ENCODE peak calls at places on chromosomes 11 and 22, in eight cellular contexts. M, U, P, V, L, E, G and F are unnamed samples.

GRCh38 chr11:95503047-95503446 is 272.0 kb upstream of the SESN3 start:
- DNase-seq in P (no peak), G (peak), L (no peak), E (peak), V (no peak), M (no peak), U (no peak), F (peak)

GRCh38 chr11:134340354-134340964 is 8.7 kb downstream of the GLB1L2 start:
- DNase-seq in L (no peak), M (no peak), P (no peak), G (no peak), V (no peak), E (no peak), U (no peak), F (no peak)

GRCh38 chr11:123494195-123495050 is 64.4 kb downstream of the GRAMD1B start:
- DNase-seq in U (no peak), V (no peak), G (peak), L (peak), P (no peak), M (no peak), E (peak), F (peak)

GRCh38 chr11:94998285-94998684 is 24.8 kb downstream of the KDM4D start:
- DNase-seq in P (no peak), E (no peak), M (no peak), U (no peak), L (no peak), V (no peak), G (no peak), F (no peak)

GRCh38 chr11:20066013-20066782 is 94.1 kb downstream of the DBX1 start:
- DNase-seq in G (no peak), V (no peak), L (no peak), U (no peak), P (no peak), M (no peak), E (no peak), F (no peak)

GRCh38 chr11:64353101-64353738 is 5.7 kb upstream of the RPS6KA4 start:
- DNase-seq in V (no peak), L (no peak), E (no peak), M (peak), P (no peak), G (no peak), U (no peak), F (no peak)

GRCh38 chr11:43541993-43542392 is 138.5 kb upstream of the HSD17B12 start:
- DNase-seq in P (no peak), U (no peak), V (peak), G (no peak), E (no peak), M (no peak), L (no peak), F (no peak)

GRCh38 chr11:5809122-5809519 is 397 bp downstream of the OR52N2 start:
- DNase-seq in G (no peak), L (no peak), U (no peak), V (no peak), P (no peak), E (peak), M (no peak), F (no peak)

GRCh38 chr11:103091441-103091809 is 535 bp downstream of the DCUN1D5 start:
- DNase-seq in P (peak), E (peak), V (peak), U (peak), L (peak), G (peak), M (peak), F (peak)

GRCh38 chr22:29842740-29843139 is 4.7 kb upstream of the ASCC2 start:
- DNase-seq in V (peak), M (no peak), L (no peak), G (peak), U (no peak), P (no peak), E (peak), F (peak)

GRCh38 chr11:1483445-1483961 is 3.1 kb downstream of the MOB2 start:
- DNase-seq in L (no peak), G (no peak), V (no peak), P (no peak), M (peak), E (no peak), U (no peak), F (no peak)

GRCh38 chr11:102464859-102465500 is 12.4 kb upstream of the TMEM123 start:
- DNase-seq in M (no peak), L (no peak), P (no peak), V (no peak), U (no peak), G (no peak), E (no peak), F (no peak)

GRCh38 chr22:38230108-38230825 is 28.5 kb downstream of the MAFF start:
- DNase-seq in E (peak), V (peak), G (no peak), L (peak), U (no peak), M (peak), P (peak), F (no peak)

GRCh38 chr11:93689166-93689734 is 27.8 kb downstream of the CEP295 start:
- DNase-seq in V (no peak), U (no peak), G (no peak), M (no peak), L (no peak), E (no peak), P (no peak), F (no peak)

GRCh38 chr22:44865193-44866057 is 113.0 kb downstream of the ARHGAP8 start:
- DNase-seq in L (no peak), U (no peak), V (no peak), M (no peak), P (no peak), E (no peak), G (no peak), F (no peak)

GRCh38 chr22:45497268-45497667 is 5.4 kb upstream of the FBLN1 start:
- DNase-seq in U (no peak), G (no peak), M (no peak), V (no peak), E (peak), L (no peak), P (no peak), F (no peak)

GRCh38 chr22:21028277-21029251 is 3.8 kb downstream of the SLC7A4 start:
- DNase-seq in M (no peak), P (no peak), U (no peak), V (no peak), E (no peak), G (no peak), L (no peak), F (no peak)

GRCh38 chr11:13949876-13950275 is 12.6 kb upstream of the SPON1 start:
- DNase-seq in V (no peak), L (no peak), G (peak), E (no peak), U (no peak), M (no peak), P (no peak), F (no peak)

GRCh38 chr11:47971501-47971900 is 8.9 kb upstream of the PTPRJ start:
- DNase-seq in V (no peak), E (no peak), G (no peak), M (no peak), L (no peak), U (no peak), P (no peak), F (no peak)

GRCh38 chr22:31951201-31952093 is 7.1 kb downstream of the YWHAH start:
- DNase-seq in U (no peak), V (no peak), L (no peak), E (no peak), M (no peak), G (no peak), P (no peak), F (no peak)

GRCh38 chr11:63919267-63920125 is 2.5 kb upstream of the RCOR2 start:
- DNase-seq in L (no peak), M (no peak), V (peak), P (no peak), G (peak), U (no peak), E (peak), F (peak)

GRCh38 chr11:113874920-113875413 is 405 bp downstream of the USP28 start:
- DNase-seq in M (no peak), E (peak), P (no peak), U (no peak), V (no peak), G (peak), L (no peak), F (peak)

GRCh38 chr22:37068859-37069258 is 17.3 kb downstream of the KCTD17 start:
- DNase-seq in U (no peak), P (no peak), E (no peak), G (no peak), M (no peak), V (no peak), L (no peak), F (no peak)

GRCh38 chr11:102780491-102780918 is at the start of gene MMP10:
- DNase-seq in V (peak), L (peak), P (no peak), E (peak), M (no peak), G (peak), U (no peak), F (peak)

GRCh38 chr11:75233688-75234295 is 6.8 kb upstream of the TPBGL start:
- DNase-seq in P (no peak), G (peak), L (peak), V (peak), E (peak), U (no peak), M (no peak), F (peak)

GRCh38 chr22:39996732-39997131 is 2.0 kb downstream of the FAM83F start:
- DNase-seq in E (no peak), G (no peak), L (no peak), M (no peak), V (no peak), U (no peak), P (no peak), F (no peak)

GRCh38 chr11:119149371-119150275 is 771 bp downstream of the ABCG4 start:
- DNase-seq in V (no peak), L (peak), M (no peak), E (no peak), U (no peak), P (no peak), G (no peak), F (no peak)

GRCh38 chr11:134050541-134051383 is 18.1 kb upstream of the JAM3 start:
- DNase-seq in U (no peak), M (peak), G (peak), P (peak), E (peak), V (peak), L (peak), F (peak)

GRCh38 chr22:30572840-30573593 is 1.4 kb downstream of the GAL3ST1 start:
- DNase-seq in V (peak), E (no peak), G (no peak), M (no peak), L (no peak), P (no peak), U (no peak), F (no peak)

GRCh38 chr11:48047616-48048015 is 67.3 kb downstream of the PTPRJ start:
- DNase-seq in E (peak), U (no peak), G (peak), P (no peak), M (no peak), L (no peak), V (no peak), F (no peak)

GRCh38 chr11:87722756-87723599 is 452.3 kb downstream of the RAB38 start:
- DNase-seq in E (peak), V (peak), G (peak), L (peak), P (no peak), U (no peak), M (no peak), F (no peak)

GRCh38 chr22:26168934-26169311 is 339 bp upstream of the SEZ6L start:
- DNase-seq in M (no peak), U (no peak), L (no peak), V (no peak), E (no peak), G (no peak), P (no peak), F (no peak)

GRCh38 chr11:11621881-11622706 is at the start of gene GALNT18:
- DNase-seq in L (peak), U (peak), P (peak), G (peak), E (peak), M (peak), V (peak), F (peak)

GRCh38 chr11:76773921-76774361 is 9.2 kb upstream of the TSKU start:
- DNase-seq in E (no peak), P (no peak), U (no peak), M (no peak), G (no peak), L (no peak), V (no peak), F (no peak)

GRCh38 chr22:27462190-27462589 is 339.4 kb downstream of the MN1 start:
- DNase-seq in P (no peak), V (peak), L (no peak), M (no peak), U (no peak), E (no peak), G (peak), F (peak)

GRCh38 chr11:61866958-61867343 is 24.4 kb downstream of the FADS3 start:
- DNase-seq in V (no peak), M (no peak), G (no peak), L (no peak), P (no peak), U (no peak), E (no peak), F (no peak)

GRCh38 chr11:118715837-118716260 is 36.4 kb upstream of the TREH start:
- DNase-seq in P (no peak), E (no peak), M (no peak), L (peak), V (no peak), U (no peak), G (peak), F (no peak)

GRCh38 chr11:94129505-94130335 is 1.1 kb downstream of the PANX1 start:
- DNase-seq in U (peak), G (no peak), P (no peak), V (no peak), E (peak), L (peak), M (no peak), F (peak)

GRCh38 chr11:65295001-65295400 is 19.7 kb upstream of the CDC42EP2 start:
- DNase-seq in U (no peak), V (no peak), M (no peak), L (no peak), E (no peak), G (no peak), P (no peak), F (no peak)

DNA sequence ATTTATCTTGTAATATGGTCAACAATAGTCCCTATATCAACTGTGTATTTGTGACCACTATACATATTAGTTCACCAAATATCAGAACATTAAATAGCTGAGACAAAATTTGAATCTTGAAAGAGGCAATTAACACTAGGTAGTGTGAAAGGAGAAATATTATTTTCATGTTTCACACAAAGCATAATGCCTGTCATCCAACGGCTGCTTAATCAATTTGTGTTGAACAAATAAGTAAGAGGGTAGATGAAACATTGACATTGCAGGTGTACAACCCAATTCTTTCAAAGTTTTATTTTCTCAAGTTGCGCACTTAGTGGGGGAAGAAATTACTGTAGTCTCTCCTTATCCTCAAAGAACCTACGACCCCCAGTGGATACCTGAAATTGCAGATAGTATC is 3.4 kb upstream of the OR8I2 start:
- DNase-seq in V (no peak), E (no peak), L (peak), U (no peak), G (no peak), P (no peak), M (no peak), F (no peak)
- TF ChIP-seq CTCF in V (no peak), E (no peak), L (peak), U (no peak), G (no peak), P (no peak), M (no peak), F (no peak)

GRCh38 chr11:46017341-46017740 is 94.9 kb downstream of the LARGE2 start:
- DNase-seq in U (no peak), G (no peak), M (no peak), V (no peak), P (no peak), L (no peak), E (no peak), F (no peak)
- H3K4me3 ChIP-seq in U (no peak), G (no peak), M (no peak), V (no peak), P (no peak), L (no peak), E (no peak), F (no peak)

DNA sequence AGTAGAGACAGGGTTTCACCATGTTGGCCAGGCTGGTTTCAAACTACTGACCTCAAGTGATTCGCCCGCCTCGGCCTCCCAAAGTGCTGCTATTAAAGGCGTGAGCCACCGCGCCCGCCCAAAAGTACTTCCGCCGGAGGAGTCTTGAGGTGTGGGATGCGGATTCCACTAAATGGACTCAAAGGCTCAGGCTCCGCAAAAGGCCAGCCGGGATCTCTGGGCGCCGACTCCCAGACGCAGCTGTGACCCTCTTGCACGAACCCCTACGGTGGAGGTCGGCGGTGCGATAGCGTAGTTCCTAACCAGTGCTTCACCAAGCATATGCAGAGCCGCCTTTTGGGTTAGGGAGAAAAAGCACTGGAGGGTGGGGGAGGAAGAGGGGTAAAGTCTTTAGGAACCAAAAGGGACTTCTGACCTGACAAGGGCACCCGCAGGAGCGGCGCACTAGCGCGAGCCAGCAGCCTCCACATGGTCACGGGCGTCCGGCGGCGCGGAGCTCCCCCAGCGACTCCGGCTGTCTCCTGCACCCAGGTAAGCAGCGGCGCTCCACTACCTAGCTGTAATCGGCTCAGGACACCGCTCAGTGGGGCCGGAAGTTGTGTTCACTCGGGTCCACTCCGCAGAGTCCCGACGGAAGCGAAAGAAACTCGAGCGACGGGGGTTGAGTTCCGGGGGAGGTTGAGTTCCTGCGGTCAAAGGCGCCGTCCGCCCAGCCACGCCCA is at the start of gene MRPL16:
- DNase-seq in P (peak), M (peak), E (peak), L (peak), U (peak), V (peak), G (peak), F (peak)
- TF ChIP-seq CTCF in P (peak), M (peak), E (peak), L (no peak), U (peak), V (peak), G (no peak), F (no peak)

DNA sequence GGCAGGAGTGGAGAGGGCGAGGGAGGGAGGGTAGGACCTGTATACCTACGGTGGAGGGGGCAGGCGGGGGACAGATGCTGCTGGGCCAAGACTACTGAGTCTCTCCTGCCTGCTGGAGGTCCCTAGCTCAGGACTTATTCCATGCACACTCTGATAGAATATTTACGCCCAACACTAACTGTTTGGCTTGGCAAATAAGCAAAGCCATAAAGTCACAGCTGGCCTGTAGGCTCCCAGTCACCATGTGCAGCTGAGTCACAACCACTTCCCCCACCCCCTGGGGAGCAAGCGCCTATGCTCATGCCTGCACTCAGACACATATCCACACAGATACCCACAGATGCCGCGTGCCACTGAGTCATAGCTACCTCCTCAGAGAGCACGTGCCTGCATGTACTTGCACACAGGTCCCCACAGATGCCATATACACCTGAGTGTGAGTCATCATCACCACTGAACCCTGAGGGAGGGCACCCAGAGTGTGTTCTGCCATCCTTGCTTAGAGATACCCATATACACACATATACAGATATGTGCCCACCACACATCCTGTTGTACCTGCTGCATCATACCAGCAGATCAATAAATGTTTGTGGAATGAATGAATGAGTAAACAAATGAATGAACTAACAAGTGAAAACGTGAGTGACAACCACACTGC is 95.8 kb downstream of the SWAP70 start:
- DNase-seq in E (peak), V (peak), L (peak), M (peak), G (peak), U (no peak), P (peak), F (peak)
- H3K4me3 ChIP-seq in E (no peak), V (peak), L (peak), M (peak), G (peak), U (peak), P (no peak), F (no peak)

GRCh38 chr22:42635531-42635930 is 4.9 kb downstream of the ATP5MGL start:
- DNase-seq in U (no peak), L (no peak), M (no peak), G (peak), E (peak), P (no peak), V (no peak), F (peak)

GRCh38 chr22:42630901-42631602 is 9.3 kb downstream of the ATP5MGL start:
- DNase-seq in M (no peak), E (peak), P (no peak), U (no peak), V (no peak), L (no peak), G (no peak), F (peak)

GRCh38 chr22:42633013-42633412 is 7.4 kb downstream of the ATP5MGL start:
- DNase-seq in L (no peak), V (no peak), U (no peak), G (no peak), M (no peak), E (no peak), P (no peak), F (no peak)

GRCh38 chr22:42630211-42630610 is 10.2 kb downstream of the ATP5MGL start:
- DNase-seq in M (no peak), U (no peak), P (no peak), V (no peak), E (no peak), L (no peak), G (no peak), F (no peak)

DNA sequence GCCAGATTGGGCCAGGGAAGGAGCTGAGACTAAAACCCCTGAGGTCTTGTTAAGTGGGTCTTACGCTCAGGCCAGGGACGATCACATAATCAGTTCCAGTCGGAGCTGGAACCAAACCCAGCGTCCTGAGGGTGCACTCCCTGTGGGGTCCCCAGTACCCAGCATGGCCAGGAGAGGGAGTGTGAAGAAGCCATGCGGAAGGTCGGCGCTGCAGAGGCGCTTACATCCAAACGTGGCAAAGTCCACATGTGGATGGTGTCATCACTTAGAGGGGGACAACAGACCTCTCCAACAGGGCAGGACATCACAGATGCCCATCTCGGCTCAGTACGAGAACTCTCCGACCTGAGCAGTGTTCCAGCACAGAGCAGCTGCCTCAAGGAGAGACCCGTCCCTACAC is 8.3 kb downstream of the ATP5MGL start:
- DNase-seq in P (no peak), U (no peak), M (no peak), E (peak), G (no peak), V (peak), L (no peak), F (no peak)
- TF ChIP-seq CTCF in P (no peak), U (peak), M (no peak), E (peak), G (peak), V (peak), L (peak), F (peak)